ENCODE peak calls at places on chromosomes 7 and 10, in five cellular contexts. V is PC-3, E is gastrocnemius medialis, T is MM.1S, I is HCT116. K is an unnamed sample.

GRCh38 chr10:103638948-103639347 is 145.4 kb downstream of the NEURL1 start:
- DNase-seq in I (no peak), V (no peak), E (no peak), T (no peak), K (no peak)

GRCh38 chr10:124088944-124089343 is 4.5 kb downstream of the CHST15 start:
- DNase-seq in I (no peak), T (peak; percentile 6), E (peak; percentile 54), V (peak; percentile 14), K (no peak)

GRCh38 chr7:129828078-129828762 is 124.5 kb downstream of the UBE2H start:
- DNase-seq in V (no peak), E (no peak), I (no peak), T (no peak), K (no peak)

GRCh38 chr10:3648179-3648975 is 136.6 kb downstream of the KLF6 start:
- DNase-seq in T (no peak), E (no peak), I (no peak), V (no peak), K (no peak)

GRCh38 chr10:47095211-47095610 is 184.0 kb downstream of the PTPN20 start:
- DNase-seq in V (no peak), I (no peak), E (no peak), T (no peak), K (no peak)

GRCh38 chr7:120185940-120186682 is 86.9 kb upstream of the KCND2 start:
- DNase-seq in E (no peak), T (no peak), V (no peak), I (no peak), K (no peak)

GRCh38 chr10:42981358-42982236 is 95.3 kb upstream of the RET start:
- DNase-seq in V (no peak), I (no peak), T (no peak), E (no peak), K (peak; percentile 66)

GRCh38 chr7:47725031-47725780 is 143.3 kb upstream of the TNS3 start:
- DNase-seq in V (peak; percentile 62), E (no peak), T (no peak), I (no peak), K (no peak)

GRCh38 chr10:27714349-27714748 is 31.3 kb downstream of the MKX start:
- DNase-seq in I (no peak), E (no peak), V (no peak), T (no peak), K (no peak)

GRCh38 chr10:3820255-3820654 is 35.2 kb upstream of the KLF6 start:
- DNase-seq in T (no peak), V (no peak), I (no peak), E (no peak), K (no peak)

GRCh38 chr7:47304727-47305719 is 276.9 kb downstream of the TNS3 start:
- DNase-seq in T (no peak), E (peak; percentile 46), V (no peak), I (no peak), K (no peak)

GRCh38 chr7:112199672-112200071 is 6.5 kb downstream of the DOCK4 start:
- DNase-seq in E (no peak), T (no peak), I (no peak), V (no peak), K (no peak)

GRCh38 chr7:77455334-77455733 is 39.2 kb upstream of the GSAP start:
- DNase-seq in T (no peak), I (no peak), V (peak; percentile 92), E (peak; percentile 54), K (no peak)

GRCh38 chr10:71773221-71773971 is at the start of gene VSIR:
- DNase-seq in T (peak; percentile 82), V (peak; percentile 81), I (peak; percentile 59), E (peak; percentile 83), K (peak; percentile 100)

GRCh38 chr7:129827467-129827990 is 125.2 kb downstream of the UBE2H start:
- DNase-seq in T (no peak), E (no peak), V (no peak), I (no peak), K (no peak)

GRCh38 chr7:126589068-126589684 is 663.6 kb downstream of the GRM8 start:
- DNase-seq in V (no peak), T (peak; percentile 30), I (no peak), E (no peak), K (no peak)

GRCh38 chr10:12531305-12531738 is 182.0 kb downstream of the CAMK1D start:
- DNase-seq in V (no peak), T (no peak), I (no peak), E (peak; percentile 39), K (no peak)

GRCh38 chr7:124429923-124430322 is 335.7 kb downstream of the GPR37 start:
- DNase-seq in I (no peak), V (no peak), E (no peak), T (no peak), K (no peak)

GRCh38 chr7:149175150-149175549 is 20.2 kb upstream of the ZNF282 start:
- DNase-seq in V (no peak), I (no peak), E (no peak), T (no peak), K (no peak)

GRCh38 chr7:130334274-130334673 is 10.3 kb upstream of the CPA5 start:
- DNase-seq in E (no peak), T (no peak), I (no peak), V (no peak), K (no peak)

GRCh38 chr10:66925896-66926719 is at the start of gene LRRTM3:
- DNase-seq in T (peak; percentile 83), V (peak; percentile 99), E (peak; percentile 15), I (peak; percentile 77), K (no peak)

GRCh38 chr7:69682518-69682917 is 84.2 kb downstream of the AUTS2 start:
- DNase-seq in V (no peak), I (no peak), E (no peak), T (no peak), K (no peak)

GRCh38 chr10:18378766-18379165 is 238.5 kb downstream of the CACNB2 start:
- DNase-seq in I (no peak), E (no peak), T (no peak), V (no peak), K (no peak)
- H3K4me1 ChIP-seq in I (no peaks in the 10 kb centered on the region), E (no peaks in the 10 kb centered on the region), T (no peaks in the 10 kb centered on the region), V (no peaks in the 10 kb centered on the region), K (no peaks in the 10 kb centered on the region)

GRCh38 chr10:132231656-132232552 is 45.2 kb downstream of the DPYSL4 start:
- DNase-seq in V (no peak), E (no peak), T (no peak), I (no peak), K (no peak)

GRCh38 chr10:132230557-132231210 is 43.9 kb downstream of the DPYSL4 start:
- DNase-seq in V (no peak), T (no peak), E (no peak), I (no peak), K (no peak)

GRCh38 chr10:132232981-132233380 is 46.2 kb downstream of the DPYSL4 start:
- DNase-seq in T (no peak), I (no peak), E (no peak), V (no peak), K (no peak)

GRCh38 chr10:132233501-132234075 is 46.8 kb downstream of the DPYSL4 start:
- DNase-seq in E (no peak), T (no peak), V (no peak), I (no peak), K (no peak)

GRCh38 chr10:132232553-132232949 is 45.8 kb downstream of the DPYSL4 start:
- DNase-seq in T (no peak), V (no peak), I (no peak), E (peak; percentile 25), K (no peak)
- TF ChIP-seq CTCF in T (no peak), V (no peak), I (no peak), E (no peak), K (no peak)

DNA sequence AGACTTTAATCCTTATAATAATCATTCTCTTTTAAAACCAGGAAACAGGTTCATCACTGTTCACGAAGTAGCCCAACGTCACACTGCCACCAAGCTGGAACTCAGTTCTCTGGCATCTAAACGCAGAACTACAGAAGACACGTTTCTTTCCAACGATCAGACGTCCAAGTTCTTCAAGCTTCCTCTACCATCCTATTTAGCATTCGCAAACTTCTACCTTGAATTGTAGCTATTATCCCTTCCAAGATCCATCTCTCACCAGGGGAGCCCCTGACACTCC is 647 bp downstream of the TRDMT1 start:
- DNase-seq in E (peak; percentile 27), V (peak; percentile 41), I (peak; percentile 23), T (peak; percentile 65), K (no peak)
- H3K4me1 ChIP-seq in E (peaks cover 9% of the 10 kb centered on the region), V (peaks cover 14% of the 10 kb centered on the region), I (peaks cover 14% of the 10 kb centered on the region), T (peaks cover 10% of the 10 kb centered on the region), K (peaks cover 18% of the 10 kb centered on the region)

GRCh38 chr7:151984612-151985011 is 28.4 kb downstream of the GALNTL5 start:
- DNase-seq in I (no peak), V (no peak), E (no peak), T (no peak), K (no peak)
- TF ChIP-seq CTCF in I (no peak), V (no peak), E (no peak), T (no peak), K (no peak)

DNA sequence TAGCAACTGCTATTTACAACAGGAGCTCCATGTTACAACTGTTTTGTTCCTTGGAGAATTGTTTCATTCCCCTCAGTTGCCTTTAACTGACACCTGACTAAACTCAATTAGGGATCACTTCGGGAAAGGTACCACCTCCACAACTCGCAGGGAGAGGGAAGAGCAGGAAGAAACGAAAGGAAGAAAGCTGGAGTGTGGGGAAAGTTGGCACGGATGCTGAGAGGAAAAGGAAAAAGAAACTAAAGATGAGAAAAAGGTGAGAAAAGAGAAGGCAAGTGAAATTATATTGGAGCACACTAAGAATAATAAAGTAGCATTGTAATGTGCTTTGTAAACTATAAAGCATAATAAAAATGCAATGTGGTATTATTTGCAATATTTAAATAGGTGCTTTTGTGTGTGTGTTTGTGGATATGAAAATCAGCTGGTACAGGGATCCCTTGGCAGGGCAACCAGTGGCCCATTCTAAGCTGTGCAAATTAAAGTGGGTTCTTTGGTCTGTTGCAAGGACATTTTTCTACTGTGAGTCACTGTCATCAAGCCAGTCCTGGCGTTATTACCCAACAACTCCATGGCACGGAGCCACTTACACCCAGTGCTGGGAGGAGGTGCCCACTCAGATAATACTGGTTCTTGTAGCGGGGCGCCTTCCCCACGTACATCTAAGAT is 45.9 kb downstream of the HIPK2 start:
- DNase-seq in I (peak; percentile 79), E (peak; percentile 96), T (no peak), V (peak; percentile 97), K (no peak)
- H3K4me1 ChIP-seq in I (peaks cover 39% of the 10 kb centered on the region), E (peaks cover 67% of the 10 kb centered on the region), T (peaks cover 6% of the 10 kb centered on the region), V (peaks cover 47% of the 10 kb centered on the region), K (peaks cover 20% of the 10 kb centered on the region)